ENCODE peak calls at places on chromosomes 2 and 18, in four cellular contexts. I is SK-N-SH, A is H1, P is GM12878. C is an unnamed sample.

GRCh38 chr18:45083456-45083855 is 402.8 kb downstream of the SETBP1 start:
- DNase-seq in A (no peak), I (no peak), P (no peak), C (no peak)

GRCh38 chr2:74399785-74400184 is 19.7 kb upstream of the DCTN1 start:
- DNase-seq in I (peak; percentile 54), A (no peak), P (no peak), C (peak; percentile 56)

GRCh38 chr18:24128700-24129099 is 10.2 kb upstream of the CABYR start:
- DNase-seq in A (no peak), P (no peak), I (no peak), C (no peak)

GRCh38 chr18:77100751-77101355 is 31.7 kb downstream of the MBP start:
- DNase-seq in A (no peak), I (no peak), P (no peak), C (no peak)

GRCh38 chr18:76380791-76381405 is 114.1 kb downstream of the ZNF516 start:
- DNase-seq in P (no peak), I (no peak), A (peak; percentile 90), C (peak; percentile 76)

GRCh38 chr18:80088036-80088435 is 21.0 kb upstream of the ADNP2 start:
- DNase-seq in P (no peak), I (no peak), A (no peak), C (no peak)

GRCh38 chr2:88885679-88886402 is 194.4 kb downstream of the RPIA start:
- DNase-seq in P (no peak), I (no peak), A (no peak), C (no peak)

GRCh38 chr2:30155202-30155601 is 8.4 kb downstream of the YPEL5 start:
- DNase-seq in I (no peak), P (no peak), A (no peak), C (no peak)

GRCh38 chr2:120254178-120254577 is 1.5 kb downstream of the RALB start:
- DNase-seq in I (no peak), P (no peak), A (no peak), C (no peak)

GRCh38 chr18:26460449-26461091 is 87.8 kb downstream of the KCTD1 start:
- DNase-seq in I (no peak), P (peak; percentile 89), A (no peak), C (no peak)

GRCh38 chr2:40346535-40347354 is 105.1 kb downstream of the SLC8A1 start:
- DNase-seq in A (no peak), I (no peak), P (peak; percentile 5), C (no peak)

GRCh38 chr18:2998644-2999043 is 14.3 kb downstream of the LPIN2 start:
- DNase-seq in I (no peak), A (no peak), P (no peak), C (no peak)

GRCh38 chr18:32019251-32019943 is 772 bp downstream of the RNF125 start:
- DNase-seq in P (no peak), A (peak; percentile 69), I (peak; percentile 64), C (no peak)

GRCh38 chr2:64982932-64983331 is 6.3 kb upstream of the SLC1A4 start:
- DNase-seq in P (no peak), A (no peak), I (no peak), C (no peak)

GRCh38 chr18:419542-420175 is 80.8 kb downstream of the COLEC12 start:
- DNase-seq in I (no peak), A (no peak), P (no peak), C (no peak)

GRCh38 chr2:128309341-128310093 is 9.2 kb downstream of the HS6ST1 start:
- DNase-seq in P (no peak), A (no peak), I (peak; percentile 77), C (peak; percentile 73)

GRCh38 chr2:183125659-183126341 is 1.6 kb downstream of the NUP35 start:
- DNase-seq in A (no peak), I (no peak), P (no peak), C (peak; percentile 69)

GRCh38 chr2:17475285-17475684 is 43.0 kb downstream of the RAD51AP2 start:
- DNase-seq in I (no peak), P (no peak), A (no peak), C (no peak)
- TF ChIP-seq NRF1 in I (no peak), P (no peak), A (no peak), C (no peak)

GRCh38 chr2:70928366-70928765 is 7.3 kb upstream of the ATP6V1B1 start:
- DNase-seq in I (no peak), A (no peak), P (no peak), C (no peak)
- TF ChIP-seq NRF1 in I (no peak), A (no peak), P (no peak), C (no peak)

GRCh38 chr2:140801311-140801710 is 1329.5 kb downstream of the LRP1B start:
- DNase-seq in P (no peak), I (no peak), A (no peak), C (no peak)

GRCh38 chr2:140791802-140792201 is 1339.0 kb downstream of the LRP1B start:
- DNase-seq in P (no peak), I (no peak), A (no peak), C (no peak)

DNA sequence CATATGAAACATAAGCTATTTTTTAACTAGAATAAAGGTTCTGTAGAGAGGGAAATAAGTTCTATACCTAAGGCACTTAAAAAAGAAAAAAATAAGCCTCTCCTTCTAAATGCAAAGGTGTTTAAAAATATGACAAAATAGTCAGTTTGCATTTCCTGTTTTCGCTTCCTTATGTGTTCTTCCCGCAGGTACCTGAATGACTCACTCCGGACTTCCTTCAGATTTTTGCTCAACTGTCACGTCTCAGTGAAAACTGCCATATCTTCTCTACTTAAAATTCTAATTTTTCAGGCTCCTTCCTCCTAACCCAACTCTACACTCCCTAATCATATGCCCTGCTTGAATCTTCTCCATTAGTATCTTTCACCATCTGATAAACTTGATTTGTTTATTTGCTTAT is 1333.1 kb downstream of the LRP1B start:
- DNase-seq in P (peak; percentile 23), I (no peak), A (no peak), C (no peak)
- TF ChIP-seq NRF1 in P (no peak), I (no peak), A (no peak), C (no peak)

GRCh38 chr2:231965118-231965517 is 3.6 kb downstream of the DIS3L2 start:
- DNase-seq in A (no peak), I (no peak), P (no peak), C (no peak)
- TF ChIP-seq NRF1 in A (no peak), I (no peak), P (no peak), C (no peak)

C was measured in K562.